ENCODE peak calls at places on chromosomes 11 and 22, in eight cellular contexts. V is heart left ventricle, D is sigmoid colon, Z is endothelial cell of umbilical vein, P is tibial nerve, R is stomach, K is HCT116, Y is uterus. J is an unnamed sample.
A peak's percentile ranks its signal among the peaks of the same experiment; 100 is the strongest.

GRCh38 chr22:29478326-29479276 is 1.4 kb upstream of the NEFH start:
- DNase-seq in V (no peak), D (no peak), Z (peak; percentile 14), P (no peak), R (no peak), K (no peak), Y (no peak), J (peak; percentile 42)

GRCh38 chr22:32796865-32797573 is 4.5 kb upstream of the TIMP3 start:
- DNase-seq in V (peak; percentile 87), D (peak; percentile 88), Z (no peak), P (peak; percentile 67), R (peak; percentile 72), K (peak; percentile 46), Y (peak; percentile 81), J (peak; percentile 67)

GRCh38 chr11:64713031-64713780 is 9.8 kb downstream of the NRXN2 start:
- DNase-seq in V (peak; percentile 62), D (no peak), Z (peak; percentile 43), P (no peak), R (peak; percentile 46), K (no peak), Y (no peak), J (no peak)

GRCh38 chr11:26522912-26523610 is 49.0 kb downstream of the MUC15 start:
- DNase-seq in V (no peak), D (no peak), Z (no peak), P (no peak), R (no peak), K (no peak), Y (no peak), J (peak; percentile 39)

GRCh38 chr11:116162541-116163230 is 610.1 kb downstream of the BUD13 start:
- DNase-seq in V (no peak), D (no peak), Z (no peak), P (no peak), R (no peak), K (no peak), Y (no peak), J (no peak)

GRCh38 chr22:45518580-45518991 is 15.9 kb downstream of the FBLN1 start:
- DNase-seq in V (no peak), D (no peak), Z (no peak), P (no peak), R (no peak), K (no peak), Y (no peak), J (no peak)

GRCh38 chr22:47382164-47382890 is 619.9 kb downstream of the TBC1D22A start:
- DNase-seq in V (peak; percentile 37), D (peak; percentile 45), Z (no peak), P (no peak), R (no peak), K (no peak), Y (no peak), J (no peak)

GRCh38 chr22:27698830-27699229 is 102.7 kb downstream of the MN1 start:
- DNase-seq in V (no peak), D (no peak), Z (no peak), P (no peak), R (no peak), K (no peak), Y (no peak), J (no peak)

GRCh38 chr11:72595292-72595684 is 78.9 kb downstream of the PDE2A start:
- DNase-seq in V (no peak), D (no peak), Z (no peak), P (no peak), R (no peak), K (no peak), Y (no peak), J (no peak)

GRCh38 chr11:26623076-26623666 is 51.1 kb upstream of the MUC15 start:
- DNase-seq in V (no peak), D (no peak), Z (no peak), P (no peak), R (no peak), K (no peak), Y (no peak), J (no peak)

GRCh38 chr11:66365166-66365565 is 6.4 kb downstream of the SLC29A2 start:
- DNase-seq in V (peak; percentile 44), D (peak; percentile 24), Z (no peak), P (no peak), R (no peak), K (no peak), Y (no peak), J (no peak)

GRCh38 chr11:61173456-61173855 is 12.2 kb upstream of the VPS37C start:
- DNase-seq in V (no peak), D (peak; percentile 19), Z (peak; percentile 21), P (no peak), R (peak; percentile 49), K (no peak), Y (no peak), J (peak; percentile 56)

GRCh38 chr22:28180804-28181203 is 261.7 kb upstream of the PITPNB start:
- DNase-seq in V (no peak), D (no peak), Z (no peak), P (no peak), R (no peak), K (no peak), Y (no peak), J (no peak)

GRCh38 chr11:76598426-76598839 is 72.1 kb downstream of the LRRC32 start:
- DNase-seq in V (no peak), D (no peak), Z (peak; percentile 42), P (no peak), R (no peak), K (peak; percentile 7), Y (no peak), J (peak; percentile 71)

GRCh38 chr11:61337706-61338268 is 4.8 kb downstream of the TKFC start:
- DNase-seq in V (no peak), D (no peak), Z (no peak), P (no peak), R (no peak), K (no peak), Y (no peak), J (no peak)

GRCh38 chr11:16511109-16511806 is 154.9 kb upstream of the SOX6 start:
- DNase-seq in V (no peak), D (no peak), Z (no peak), P (no peak), R (no peak), K (no peak), Y (no peak), J (no peak)

GRCh38 chr22:47437110-47437509 is 674.7 kb downstream of the TBC1D22A start:
- DNase-seq in V (no peak), D (no peak), Z (no peak), P (no peak), R (no peak), K (no peak), Y (no peak), J (no peak)

GRCh38 chr11:134486106-134486505 is 74.1 kb upstream of the B3GAT1 start:
- DNase-seq in V (no peak), D (no peak), Z (no peak), P (no peak), R (no peak), K (no peak), Y (no peak), J (no peak)

GRCh38 chr11:44372989-44373388 is 63.0 kb upstream of the ALX4 start:
- DNase-seq in V (no peak), D (no peak), Z (no peak), P (no peak), R (no peak), K (no peak), Y (no peak), J (no peak)

GRCh38 chr11:17921620-17922473 is 91.0 kb downstream of the SERGEF start:
- DNase-seq in V (no peak), D (no peak), Z (no peak), P (no peak), R (no peak), K (no peak), Y (no peak), J (peak; percentile 78)

GRCh38 chr11:288328-289144 is at the start of gene PGGHG:
- DNase-seq in V (peak; percentile 94), D (peak; percentile 87), Z (no peak), P (peak; percentile 43), R (peak; percentile 84), K (no peak), Y (peak; percentile 51), J (peak; percentile 73)

GRCh38 chr11:61007971-61008896 is 36.8 kb downstream of the CD6 start:
- DNase-seq in V (no peak), D (no peak), Z (no peak), P (no peak), R (no peak), K (no peak), Y (no peak), J (no peak)

GRCh38 chr11:79200398-79201070 is 240.3 kb downstream of the TENM4 start:
- DNase-seq in V (no peak), D (no peak), Z (no peak), P (no peak), R (no peak), K (no peak), Y (no peak), J (no peak)

GRCh38 chr11:45455536-45455935 is 169.4 kb upstream of the SYT13 start:
- DNase-seq in V (no peak), D (no peak), Z (no peak), P (no peak), R (no peak), K (no peak), Y (no peak), J (no peak)
- TF ChIP-seq CTCF in V (no peak), D (no peak), Z (no peak), P (no peak), R (no peak), K (no peak), Y (no peak), J (no peak)

DNA sequence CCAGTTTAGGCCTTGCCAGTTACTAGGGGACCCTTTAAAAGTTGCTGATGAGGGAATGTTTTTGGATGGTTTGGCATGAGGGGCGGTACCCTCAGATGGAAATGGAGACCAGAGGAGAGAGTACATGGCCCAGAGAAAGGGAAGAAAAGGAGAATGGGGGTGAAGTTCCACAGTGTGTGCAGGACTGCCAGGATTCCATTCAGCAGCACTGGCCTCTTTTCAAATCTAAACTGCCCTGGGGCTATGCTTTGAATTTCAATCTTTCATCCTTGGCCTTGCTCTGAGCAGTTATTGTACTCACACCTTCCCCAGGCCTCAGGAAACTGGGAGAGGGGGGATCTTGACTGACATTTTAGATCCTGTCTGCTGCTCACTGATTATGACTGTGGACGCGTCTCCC is 3.0 kb downstream of the SLC3A2 start:
- DNase-seq in V (no peak), D (no peak), Z (no peak), P (no peak), R (no peak), K (no peak), Y (no peak), J (no peak)
- TF ChIP-seq POLR2A in V (no peak), D (no peak), Z (no peak), P (no peak), R (no peak), K (no peak), Y (no peak), J (no peak)

GRCh38 chr11:132992838-132993680 is 539.2 kb downstream of the OPCML start:
- DNase-seq in V (no peak), D (no peak), Z (no peak), P (no peak), R (no peak), K (no peak), Y (no peak), J (no peak)
- H3K4me3 ChIP-seq in V (no peak overlapping the region), D (no peak overlapping the region), Z (no peak overlapping the region), P (no peak overlapping the region), R (no peak overlapping the region), K (no peak overlapping the region), Y (no peak overlapping the region), J (no peak overlapping the region)

DNA sequence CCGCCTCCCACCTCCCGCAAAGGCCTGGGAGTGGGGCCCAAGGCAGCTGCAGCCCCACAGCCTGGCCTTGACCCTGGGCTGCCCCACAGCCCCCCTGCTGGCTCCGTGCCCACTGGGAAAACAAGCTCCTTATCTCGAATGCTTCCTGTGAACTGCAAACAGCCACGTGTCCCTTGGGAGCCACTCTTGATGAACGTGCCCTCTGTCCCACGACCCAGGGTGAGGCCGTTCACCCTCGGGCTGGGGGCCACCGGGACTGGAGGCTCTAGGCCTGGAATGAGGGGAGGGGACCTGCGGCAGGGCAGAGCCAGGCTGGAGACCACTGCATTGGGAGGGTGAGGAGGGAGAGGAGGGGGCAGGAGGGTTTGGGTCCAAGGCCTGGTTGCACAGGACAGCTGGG is 9.5 kb downstream of the H19 start:
- DNase-seq in V (no peak), D (no peak), Z (no peak), P (no peak), R (no peak), K (no peak), Y (no peak), J (no peak)
- TF ChIP-seq CTCF in V (no peak), D (no peak), Z (no peak), P (no peak), R (no peak), K (no peak), Y (no peak), J (no peak)

J was measured in NB4.